ENCODE peak calls at places on chromosomes 4 and X, in four cellular contexts. F is T-cell; H is stimulated activated naive CD8-positive, alpha-beta T cell treated with anti-CD3 and anti-CD28 coated beads, Interleukin-15, Interleukin-2, amounts not matched to agents 100 U/mL and 50 U/mL, for 24 hours; Z is caudate nucleus. G is an unnamed sample.

GRCh38 chr4:153577053-153577452 is 107.0 kb upstream of the TLR2 start:
- DNase-seq in F (no peak), Z (no peak), H (no peak), G (no peak)

GRCh38 chr4:48175806-48176205 is 41.8 kb upstream of the TXK start:
- DNase-seq in F (no peak), H (no peak), Z (no peak), G (no peak)

GRCh38 chr4:77938560-77938959 is 75.9 kb downstream of the MRPL1 start:
- DNase-seq in F (no peak), H (no peak), Z (no peak), G (no peak)

GRCh38 chr4:48779095-48779997 is 733 bp downstream of the FRYL start:
- DNase-seq in F (peak), H (peak), Z (peak), G (peak)

GRCh38 chr4:926538-926937 is 5.6 kb downstream of the GAK start:
- DNase-seq in Z (no peak), F (no peak), H (no peak), G (no peak)

GRCh38 chr4:110654254-110654635 is 31.4 kb upstream of the PITX2 start:
- DNase-seq in Z (no peak), H (no peak), F (no peak), G (no peak)

GRCh38 chrX:15055146-15055930 is 182.1 kb downstream of the MOSPD2 start:
- DNase-seq in H (no peak), Z (no peak), F (no peak), G (peak)

GRCh38 chr4:158818595-158818994 is 49.8 kb downstream of the FNIP2 start:
- DNase-seq in Z (no peak), H (no peak), F (no peak), G (no peak)

GRCh38 chr4:183107891-183108459 is 8.9 kb downstream of the WWC2 start:
- DNase-seq in Z (no peak), F (no peak), H (no peak), G (no peak)

GRCh38 chr4:138039010-138039409 is 203.1 kb downstream of the SLC7A11 start:
- DNase-seq in F (no peak), H (no peak), Z (no peak), G (peak)

GRCh38 chr4:101019941-101020401 is 327.4 kb downstream of the PPP3CA start:
- DNase-seq in H (no peak), Z (no peak), F (no peak), G (no peak)

GRCh38 chr4:143358923-143359694 is 22.4 kb downstream of the GAB1 start:
- DNase-seq in F (no peak), H (peak), Z (no peak), G (peak)

GRCh38 chr4:104494822-104495559 is at the start of gene CXXC4:
- DNase-seq in Z (peak), F (no peak), H (no peak), G (peak)

GRCh38 chrX:12352922-12353321 is 214.6 kb downstream of the FRMPD4 start:
- DNase-seq in H (no peak), Z (no peak), F (no peak), G (no peak)

GRCh38 chr4:176002007-176002623 is 63.5 kb upstream of the WDR17 start:
- DNase-seq in F (no peak), Z (peak), H (peak), G (no peak)

GRCh38 chrX:40168183-40169015 is 70.6 kb upstream of the BCOR start:
- DNase-seq in F (no peak), Z (no peak), H (no peak), G (no peak)

GRCh38 chrX:22424919-22425318 is 152.2 kb downstream of the CBLL2 start:
- DNase-seq in F (no peak), Z (no peak), H (no peak), G (no peak)

GRCh38 chr4:57410331-57411052 is 300.3 kb upstream of the IGFBP7 start:
- DNase-seq in Z (peak), H (no peak), F (no peak), G (no peak)

GRCh38 chrX:134752558-134752957 is 94.3 kb upstream of the PLAC1 start:
- DNase-seq in H (no peak), Z (no peak), F (no peak), G (no peak)

GRCh38 chr4:76708986-76709385 is 189.0 kb downstream of the SOWAHB start:
- DNase-seq in H (no peak), F (no peak), Z (no peak), G (no peak)

GRCh38 chr4:154487144-154487543 is 4.5 kb downstream of the DCHS2 start:
- DNase-seq in Z (no peak), F (no peak), H (no peak), G (no peak)

GRCh38 chr4:73617256-73617655 is 3.0 kb downstream of the RASSF6 start:
- DNase-seq in H (no peak), Z (no peak), F (no peak), G (no peak)

GRCh38 chrX:46788902-46789301 is 30.0 kb upstream of the SLC9A7 start:
- DNase-seq in H (no peak), Z (no peak), F (no peak), G (peak)

GRCh38 chr4:1960170-1960825 is 48.5 kb downstream of the NELFA start:
- DNase-seq in H (no peak), F (no peak), Z (peak), G (peak)

GRCh38 chr4:17063870-17064269 is 165.4 kb upstream of the LDB2 start:
- DNase-seq in Z (no peak), H (no peak), F (no peak), G (peak)

GRCh38 chr4:70504733-70505132 is 13.6 kb upstream of the AMTN start:
- DNase-seq in Z (no peak), F (no peak), H (no peak), G (no peak)

GRCh38 chrX:13689519-13690211 is 737 bp downstream of the RAB9A start:
- DNase-seq in H (no peak), Z (no peak), F (no peak), G (peak)

GRCh38 chrX:2831471-2832228 is 2.9 kb downstream of the GYG2 start:
- DNase-seq in F (no peak), H (no peak), Z (no peak), G (no peak)

GRCh38 chr4:154506253-154506652 is 14.7 kb upstream of the DCHS2 start:
- DNase-seq in H (no peak), F (no peak), Z (no peak), G (peak)

GRCh38 chr4:55178226-55179005 is 53.0 kb upstream of the KDR start:
- DNase-seq in Z (no peak), H (no peak), F (no peak), G (no peak)

GRCh38 chrX:285076-285677 is 4.0 kb downstream of the PLCXD1 start:
- DNase-seq in H (no peak), F (no peak), Z (no peak), G (no peak)

GRCh38 chr4:146165840-146166239 is 9.7 kb upstream of the LSM6 start:
- DNase-seq in H (no peak), F (no peak), Z (no peak), G (peak)

GRCh38 chrX:153504445-153505016 is 9.8 kb downstream of the BGN start:
- DNase-seq in H (no peak), Z (no peak), F (no peak), G (no peak)

GRCh38 chr4:4787421-4787820 is 72.0 kb upstream of the MSX1 start:
- DNase-seq in Z (no peak), F (no peak), H (no peak), G (no peak)